ENCODE peak calls at places on chromosomes 3 and 15, in ten cellular contexts. I is WERI-Rb-1, B is GM23248, Z is fibroblast of the conjunctiva, O is GM20000, Q is B cell, U is nucleus accumbens, F is AG10803, K is adrenal gland, E is T-helper 1 cell. M is an unnamed sample.

GRCh38 chr15:66566963-66567531 is 1.2 kb upstream of the LCTL start:
- DNase-seq in Q (peak; percentile 75), B (peak; percentile 80), F (peak; percentile 66), O (peak; percentile 77), Z (peak; percentile 47), I (peak; percentile 83), E (peak; percentile 20), K (peak; percentile 66), U (peak; percentile 12), M (peak; percentile 22)

GRCh38 chr15:65408370-65409283 is 14.1 kb downstream of the IGDCC4 start:
- DNase-seq in K (no peak), U (no peak), O (no peak), F (no peak), E (no peak), Z (no peak), B (no peak), I (no peak), Q (no peak), M (no peak)

GRCh38 chr3:12318758-12319621 is 30.1 kb downstream of the PPARG start:
- DNase-seq in O (no peak), B (no peak), K (no peak), F (no peak), Q (no peak), U (no peak), I (no peak), E (no peak), Z (no peak), M (no peak)

GRCh38 chr3:117921411-117921810 is 1113.2 kb downstream of the IGSF11 start:
- DNase-seq in K (no peak), B (no peak), Z (no peak), Q (no peak), E (no peak), F (no peak), I (no peak), U (no peak), O (no peak), M (no peak)

GRCh38 chr3:170506556-170506955 is 79.3 kb downstream of the SLC7A14 start:
- DNase-seq in Z (no peak), Q (no peak), E (no peak), K (no peak), B (peak; percentile 68), O (no peak), I (no peak), U (no peak), F (peak; percentile 61), M (no peak)

GRCh38 chr15:75224281-75224680 is 22.6 kb downstream of the C15orf39 start:
- DNase-seq in B (no peak), F (no peak), K (no peak), O (no peak), U (no peak), I (no peak), E (no peak), Z (no peak), Q (no peak), M (no peak)

GRCh38 chr3:64055076-64055475 is 31.8 kb upstream of the PSMD6 start:
- DNase-seq in F (no peak), U (no peak), E (no peak), O (no peak), I (no peak), Z (no peak), B (no peak), K (no peak), Q (no peak), M (no peak)

GRCh38 chr3:88985491-88985890 is 121.9 kb upstream of the EPHA3 start:
- DNase-seq in O (no peak), K (no peak), Z (no peak), I (no peak), E (no peak), F (peak; percentile 43), U (no peak), B (no peak), Q (no peak), M (no peak)

GRCh38 chr15:52093539-52094502 is 18.8 kb downstream of the BCL2L10 start:
- DNase-seq in U (no peak), O (no peak), E (no peak), F (peak; percentile 97), B (peak; percentile 97), Q (no peak), K (peak; percentile 71), Z (peak; percentile 82), I (no peak), M (peak; percentile 19)

GRCh38 chr15:76533995-76534394 is 197.4 kb downstream of the ISL2 start:
- DNase-seq in B (no peak), K (no peak), O (no peak), Z (no peak), F (no peak), U (no peak), E (no peak), I (no peak), Q (no peak), M (no peak)

GRCh38 chr3:155807823-155808222 is 1.7 kb upstream of the C3orf33 start:
- DNase-seq in U (no peak), Q (no peak), I (no peak), F (peak; percentile 24), B (peak; percentile 42), O (no peak), Z (no peak), E (no peak), K (no peak), M (no peak)

GRCh38 chr15:56759450-56759845 is 26.1 kb upstream of the ZNF280D start:
- DNase-seq in U (no peak), F (peak; percentile 98), O (no peak), E (no peak), K (peak; percentile 34), Q (no peak), B (peak; percentile 96), I (no peak), Z (peak; percentile 71), M (no peak)

GRCh38 chr3:122978569-122978968 is 49.0 kb downstream of the SEMA5B start:
- DNase-seq in O (no peak), B (no peak), I (no peak), E (no peak), Q (no peak), F (no peak), Z (no peak), U (no peak), K (no peak), M (no peak)

GRCh38 chr3:196533260-196533681 is 18.1 kb upstream of the SMCO1 start:
- DNase-seq in B (no peak), Z (no peak), O (no peak), U (no peak), F (no peak), I (no peak), K (no peak), E (no peak), Q (no peak), M (no peak)

GRCh38 chr15:83010709-83011270 is 649 bp downstream of the C15orf40 start:
- DNase-seq in K (peak; percentile 81), I (peak; percentile 86), U (peak; percentile 45), Z (peak; percentile 72), B (peak; percentile 89), E (peak; percentile 51), F (peak; percentile 75), Q (peak; percentile 68), O (peak; percentile 84), M (peak; percentile 44)

GRCh38 chr3:111808439-111808838 is 50.6 kb upstream of the PHLDB2 start:
- DNase-seq in U (no peak), Q (no peak), B (peak; percentile 55), Z (no peak), I (no peak), K (no peak), F (peak; percentile 33), O (no peak), E (no peak), M (no peak)

GRCh38 chr3:16423298-16423697 is 90.2 kb downstream of the RFTN1 start:
- DNase-seq in U (no peak), I (no peak), Z (no peak), K (no peak), B (no peak), F (no peak), O (no peak), E (no peak), Q (no peak), M (no peak)

GRCh38 chr3:118548434-118548833 is 486.2 kb downstream of the IGSF11 start:
- DNase-seq in Q (no peak), I (no peak), K (no peak), F (no peak), E (no peak), O (no peak), B (no peak), Z (no peak), U (no peak), M (no peak)

GRCh38 chr3:73868688-73869315 is 244.1 kb upstream of the PDZRN3 start:
- DNase-seq in K (peak; percentile 52), O (no peak), Q (no peak), Z (peak; percentile 27), E (no peak), I (peak; percentile 30), B (peak; percentile 67), U (no peak), F (peak; percentile 40), M (no peak)

GRCh38 chr3:53269888-53270880 is 14.4 kb upstream of the TKT start:
- DNase-seq in U (peak; percentile 76), E (no peak), K (peak; percentile 93), B (peak; percentile 98), Q (no peak), Z (peak; percentile 95), F (peak; percentile 99), O (no peak), I (peak; percentile 53), M (peak; percentile 88)

GRCh38 chr3:197270558-197271317 is 27.7 kb downstream of the DLG1 start:
- DNase-seq in O (no peak), K (no peak), I (no peak), Z (no peak), E (no peak), B (no peak), U (no peak), F (no peak), Q (no peak), M (no peak)

GRCh38 chr3:179819379-179819778 is 166.5 kb downstream of the USP13 start:
- DNase-seq in E (no peak), B (no peak), Q (no peak), I (no peak), U (no peak), F (no peak), K (no peak), Z (no peak), O (no peak), M (no peak)

GRCh38 chr3:187291512-187292132 is at the start of gene MASP1:
- DNase-seq in O (no peak), E (no peak), K (peak; percentile 36), B (peak; percentile 59), I (no peak), Q (no peak), Z (no peak), F (peak; percentile 70), U (no peak), M (no peak)

GRCh38 chr3:79724206-79724605 is 43.6 kb downstream of the ROBO1 start:
- DNase-seq in I (peak; percentile 40), K (no peak), B (no peak), O (no peak), Z (no peak), Q (no peak), F (no peak), U (no peak), E (no peak), M (no peak)

GRCh38 chr3:187679638-187680396 is 9.6 kb upstream of the SST start:
- DNase-seq in I (peak; percentile 80), K (peak; percentile 88), Q (peak; percentile 65), Z (peak; percentile 60), O (peak; percentile 77), E (peak; percentile 42), B (peak; percentile 80), U (peak; percentile 29), F (peak; percentile 77), M (peak; percentile 28)

GRCh38 chr3:156445117-156445968 is 109.6 kb downstream of the SSR3 start:
- DNase-seq in Z (no peak), E (no peak), O (no peak), U (no peak), B (no peak), F (peak; percentile 17), I (no peak), K (no peak), Q (no peak), M (no peak)

GRCh38 chr15:64552281-64552948 is 92.0 kb downstream of the ZNF609 start:
- DNase-seq in E (no peak), I (no peak), K (no peak), O (no peak), Z (no peak), U (no peak), F (no peak), B (no peak), Q (no peak), M (no peak)

GRCh38 chr3:97970929-97971460 is 1.2 kb downstream of the RIOX2 start:
- DNase-seq in K (no peak), Z (no peak), F (no peak), I (no peak), U (no peak), E (no peak), B (peak; percentile 17), Q (no peak), O (peak; percentile 14), M (no peak)